ENCODE peak calls at places on chromosomes 12 and 14, in eight cellular contexts. One of them, this sample, is unnamed.

GRCh38 chr12:124505001-124505818 is 62.2 kb downstream of the NCOR2 start:
- DNase-seq in H9: no peak
- DNase-seq in NCI-H1092: no peak
- DNase-seq in effector CD4-positive, alpha-beta T cell: no peak
- DNase-seq in MV-4-11: no peak
- DNase-seq in left cardiac atrium: no peak
- DNase-seq in right cardiac atrium: no peak
- DNase-seq in GM19239: no peak
- DNase-seq in this sample: no peak

GRCh38 chr14:105547741-105548169 is 21.4 kb downstream of the TMEM121 start:
- DNase-seq in right cardiac atrium: no peak
- DNase-seq in GM19239: no peak
- DNase-seq in MV-4-11: no peak
- DNase-seq in NCI-H1092: no peak
- DNase-seq in left cardiac atrium: no peak
- DNase-seq in effector CD4-positive, alpha-beta T cell: no peak
- DNase-seq in H9: no peak
- DNase-seq in this sample: no peak

GRCh38 chr12:65902504-65902903 is 78.2 kb downstream of the HMGA2 start:
- DNase-seq in right cardiac atrium: no peak
- DNase-seq in NCI-H1092: no peak
- DNase-seq in H9: no peak
- DNase-seq in effector CD4-positive, alpha-beta T cell: no peak
- DNase-seq in MV-4-11: peak
- DNase-seq in GM19239: no peak
- DNase-seq in left cardiac atrium: no peak
- DNase-seq in this sample: no peak

GRCh38 chr12:113276946-113277500 is 55.8 kb downstream of the TPCN1 start:
- DNase-seq in left cardiac atrium: peak
- DNase-seq in right cardiac atrium: no peak
- DNase-seq in MV-4-11: no peak
- DNase-seq in effector CD4-positive, alpha-beta T cell: no peak
- DNase-seq in NCI-H1092: no peak
- DNase-seq in GM19239: no peak
- DNase-seq in H9: no peak
- DNase-seq in this sample: no peak

GRCh38 chr12:66708704-66709443 is 30.0 kb upstream of the GRIP1 start:
- DNase-seq in effector CD4-positive, alpha-beta T cell: no peak
- DNase-seq in right cardiac atrium: no peak
- DNase-seq in H9: no peak
- DNase-seq in NCI-H1092: no peak
- DNase-seq in left cardiac atrium: no peak
- DNase-seq in MV-4-11: peak
- DNase-seq in GM19239: no peak
- DNase-seq in this sample: no peak

GRCh38 chr12:120006248-120006975 is 17.4 kb downstream of the BICDL1 start:
- DNase-seq in right cardiac atrium: no peak
- DNase-seq in NCI-H1092: no peak
- DNase-seq in effector CD4-positive, alpha-beta T cell: peak
- DNase-seq in MV-4-11: no peak
- DNase-seq in left cardiac atrium: no peak
- DNase-seq in H9: no peak
- DNase-seq in GM19239: no peak
- DNase-seq in this sample: no peak

GRCh38 chr12:12349711-12350665 is at the start of gene MANSC1:
- DNase-seq in effector CD4-positive, alpha-beta T cell: peak
- DNase-seq in MV-4-11: peak
- DNase-seq in NCI-H1092: peak
- DNase-seq in right cardiac atrium: peak
- DNase-seq in H9: peak
- DNase-seq in GM19239: no peak
- DNase-seq in left cardiac atrium: peak
- DNase-seq in this sample: no peak

GRCh38 chr12:74446466-74446865 is 91.2 kb upstream of the ATXN7L3B start:
- DNase-seq in GM19239: no peak
- DNase-seq in NCI-H1092: no peak
- DNase-seq in left cardiac atrium: no peak
- DNase-seq in effector CD4-positive, alpha-beta T cell: no peak
- DNase-seq in H9: no peak
- DNase-seq in MV-4-11: no peak
- DNase-seq in right cardiac atrium: no peak
- DNase-seq in this sample: no peak

GRCh38 chr12:64625243-64626077 is 15.2 kb downstream of the RASSF3 start:
- DNase-seq in H9: no peak
- DNase-seq in effector CD4-positive, alpha-beta T cell: no peak
- DNase-seq in left cardiac atrium: peak
- DNase-seq in NCI-H1092: no peak
- DNase-seq in GM19239: no peak
- DNase-seq in MV-4-11: peak
- DNase-seq in right cardiac atrium: peak
- DNase-seq in this sample: no peak

GRCh38 chr14:78164226-78164853 is 5.8 kb upstream of the NRXN3 start:
- DNase-seq in H9: peak
- DNase-seq in GM19239: peak
- DNase-seq in right cardiac atrium: no peak
- DNase-seq in left cardiac atrium: no peak
- DNase-seq in effector CD4-positive, alpha-beta T cell: no peak
- DNase-seq in NCI-H1092: peak
- DNase-seq in MV-4-11: peak
- DNase-seq in this sample: no peak

GRCh38 chr12:125092872-125093680 is 27.8 kb downstream of the AACS start:
- DNase-seq in MV-4-11: no peak
- DNase-seq in NCI-H1092: no peak
- DNase-seq in left cardiac atrium: peak
- DNase-seq in H9: peak
- DNase-seq in right cardiac atrium: peak
- DNase-seq in GM19239: no peak
- DNase-seq in effector CD4-positive, alpha-beta T cell: no peak
- DNase-seq in this sample: no peak

GRCh38 chr12:76519538-76519937 is 40.0 kb downstream of the OSBPL8 start:
- DNase-seq in left cardiac atrium: no peak
- DNase-seq in MV-4-11: peak
- DNase-seq in effector CD4-positive, alpha-beta T cell: no peak
- DNase-seq in H9: no peak
- DNase-seq in right cardiac atrium: no peak
- DNase-seq in NCI-H1092: no peak
- DNase-seq in GM19239: no peak
- DNase-seq in this sample: no peak

This sample was measured in NCI-H2171.